ENCODE peak calls at places on chromosomes 13 and 19, in seven cellular contexts. One of them, this sample, is unnamed.

GRCh38 chr13:107450931-107451330 is 764.4 kb downstream of the LIG4 start:
- DNase-seq in adipocyte: peak; percentile 92
- DNase-seq in psoas muscle: peak; percentile 28
- DNase-seq in tibial nerve: no peak
- DNase-seq in GM23248: peak; percentile 98
- DNase-seq in hepatocyte: no peak
- DNase-seq in kidney: peak; percentile 60
- DNase-seq in this sample: peak; percentile 92

GRCh38 chr13:112688560-112689497 is 1.0 kb upstream of the ATP11A start:
- DNase-seq in adipocyte: peak; percentile 23
- DNase-seq in psoas muscle: no peak
- DNase-seq in tibial nerve: no peak
- DNase-seq in GM23248: peak; percentile 46
- DNase-seq in hepatocyte: no peak
- DNase-seq in kidney: peak; percentile 58
- DNase-seq in this sample: no peak

GRCh38 chr19:34282611-34283519 is 28.5 kb downstream of the GARRE1 start:
- DNase-seq in adipocyte: no peak
- DNase-seq in psoas muscle: no peak
- DNase-seq in tibial nerve: no peak
- DNase-seq in GM23248: no peak
- DNase-seq in hepatocyte: no peak
- DNase-seq in kidney: no peak
- DNase-seq in this sample: no peak

GRCh38 chr13:65926750-65927171 is 1303.4 kb downstream of the PCDH9 start:
- DNase-seq in adipocyte: no peak
- DNase-seq in psoas muscle: no peak
- DNase-seq in tibial nerve: no peak
- DNase-seq in GM23248: no peak
- DNase-seq in hepatocyte: peak; percentile 21
- DNase-seq in kidney: peak; percentile 60
- DNase-seq in this sample: no peak

GRCh38 chr19:10981496-10981895 is 20.7 kb downstream of the SMARCA4 start:
- DNase-seq in adipocyte: peak; percentile 7
- DNase-seq in psoas muscle: no peak
- DNase-seq in tibial nerve: no peak
- DNase-seq in GM23248: peak; percentile 25
- DNase-seq in hepatocyte: no peak
- DNase-seq in kidney: no peak
- DNase-seq in this sample: no peak

GRCh38 chr13:71968025-71968424 is 101.0 kb upstream of the DACH1 start:
- DNase-seq in adipocyte: no peak
- DNase-seq in psoas muscle: no peak
- DNase-seq in tibial nerve: no peak
- DNase-seq in GM23248: no peak
- DNase-seq in hepatocyte: no peak
- DNase-seq in kidney: no peak
- DNase-seq in this sample: no peak

GRCh38 chr13:79986890-79987289 is 354.0 kb downstream of the SPRY2 start:
- DNase-seq in adipocyte: peak; percentile 23
- DNase-seq in psoas muscle: no peak
- DNase-seq in tibial nerve: no peak
- DNase-seq in GM23248: no peak
- DNase-seq in hepatocyte: no peak
- DNase-seq in kidney: no peak
- DNase-seq in this sample: no peak

GRCh38 chr13:108609353-108609752 is 20.1 kb upstream of the MYO16 start:
- DNase-seq in adipocyte: peak; percentile 69
- DNase-seq in psoas muscle: no peak
- DNase-seq in tibial nerve: no peak
- DNase-seq in GM23248: peak; percentile 24
- DNase-seq in hepatocyte: peak; percentile 37
- DNase-seq in kidney: no peak
- DNase-seq in this sample: no peak

GRCh38 chr13:100722517-100722916 is 47.9 kb upstream of the TMTC4 start:
- DNase-seq in adipocyte: no peak
- DNase-seq in psoas muscle: no peak
- DNase-seq in tibial nerve: no peak
- DNase-seq in GM23248: no peak
- DNase-seq in hepatocyte: no peak
- DNase-seq in kidney: no peak
- DNase-seq in this sample: no peak

GRCh38 chr13:73828811-73829210 is 305.4 kb downstream of the KLF12 start:
- DNase-seq in adipocyte: no peak
- DNase-seq in psoas muscle: no peak
- DNase-seq in tibial nerve: no peak
- DNase-seq in GM23248: no peak
- DNase-seq in hepatocyte: no peak
- DNase-seq in kidney: no peak
- DNase-seq in this sample: no peak

GRCh38 chr13:26502826-26503225 is 54.7 kb upstream of the WASF3 start:
- DNase-seq in adipocyte: no peak
- DNase-seq in psoas muscle: peak; percentile 44
- DNase-seq in tibial nerve: no peak
- DNase-seq in GM23248: peak; percentile 99
- DNase-seq in hepatocyte: peak; percentile 52
- DNase-seq in kidney: no peak
- DNase-seq in this sample: no peak

GRCh38 chr13:44355643-44356042 is 18.0 kb upstream of the SERP2 start:
- DNase-seq in adipocyte: no peak
- DNase-seq in psoas muscle: no peak
- DNase-seq in tibial nerve: no peak
- DNase-seq in GM23248: no peak
- DNase-seq in hepatocyte: no peak
- DNase-seq in kidney: no peak
- DNase-seq in this sample: no peak

GRCh38 chr19:37370880-37371661 is at the start of gene ZNF527:
- DNase-seq in adipocyte: peak; percentile 99
- DNase-seq in psoas muscle: peak; percentile 98
- DNase-seq in tibial nerve: peak; percentile 91
- DNase-seq in GM23248: peak; percentile 99
- DNase-seq in hepatocyte: peak; percentile 98
- DNase-seq in kidney: peak; percentile 99
- DNase-seq in this sample: peak; percentile 94

GRCh38 chr19:10431943-10432735 is 11.8 kb downstream of the PDE4A start:
- DNase-seq in adipocyte: peak; percentile 79
- DNase-seq in psoas muscle: peak; percentile 78
- DNase-seq in tibial nerve: no peak
- DNase-seq in GM23248: peak; percentile 80
- DNase-seq in hepatocyte: peak; percentile 55
- DNase-seq in kidney: peak; percentile 92
- DNase-seq in this sample: no peak

GRCh38 chr13:51044023-51044665 is 66.9 kb downstream of the C13orf42 start:
- DNase-seq in adipocyte: no peak
- DNase-seq in psoas muscle: no peak
- DNase-seq in tibial nerve: no peak
- DNase-seq in GM23248: no peak
- DNase-seq in hepatocyte: peak; percentile 19
- DNase-seq in kidney: no peak
- DNase-seq in this sample: no peak

GRCh38 chr13:103386341-103386740 is 320.1 kb upstream of the SLC10A2 start:
- DNase-seq in adipocyte: peak; percentile 1
- DNase-seq in psoas muscle: no peak
- DNase-seq in tibial nerve: no peak
- DNase-seq in GM23248: peak; percentile 0
- DNase-seq in hepatocyte: peak; percentile 46
- DNase-seq in kidney: no peak
- DNase-seq in this sample: no peak

GRCh38 chr19:35355851-35356460 is 2.3 kb upstream of the FFAR3 start:
- DNase-seq in adipocyte: no peak
- DNase-seq in psoas muscle: no peak
- DNase-seq in tibial nerve: no peak
- DNase-seq in GM23248: no peak
- DNase-seq in hepatocyte: no peak
- DNase-seq in kidney: no peak
- DNase-seq in this sample: no peak

GRCh38 chr19:44747739-44748425 is 626 bp upstream of the BCL3 start:
- DNase-seq in adipocyte: peak; percentile 79
- DNase-seq in psoas muscle: peak; percentile 80
- DNase-seq in tibial nerve: no peak
- DNase-seq in GM23248: peak; percentile 77
- DNase-seq in hepatocyte: peak; percentile 72
- DNase-seq in kidney: peak; percentile 93
- DNase-seq in this sample: peak; percentile 80

GRCh38 chr19:44746616-44746945 is 1.9 kb upstream of the BCL3 start:
- DNase-seq in adipocyte: no peak
- DNase-seq in psoas muscle: no peak
- DNase-seq in tibial nerve: no peak
- DNase-seq in GM23248: no peak
- DNase-seq in hepatocyte: no peak
- DNase-seq in kidney: peak; percentile 69
- DNase-seq in this sample: no peak

GRCh38 chr19:44745887-44746600 is 2.5 kb upstream of the BCL3 start:
- DNase-seq in adipocyte: no peak
- DNase-seq in psoas muscle: no peak
- DNase-seq in tibial nerve: no peak
- DNase-seq in GM23248: no peak
- DNase-seq in hepatocyte: no peak
- DNase-seq in kidney: no peak
- DNase-seq in this sample: no peak

GRCh38 chr19:44746946-44747738 is 1.4 kb upstream of the BCL3 start:
- DNase-seq in adipocyte: peak; percentile 98
- DNase-seq in psoas muscle: peak; percentile 97
- DNase-seq in tibial nerve: peak; percentile 84
- DNase-seq in GM23248: peak; percentile 98
- DNase-seq in hepatocyte: peak; percentile 97
- DNase-seq in kidney: peak; percentile 98
- DNase-seq in this sample: peak; percentile 97

GRCh38 chr19:44745386-44745831 is 3.1 kb upstream of the BCL3 start:
- DNase-seq in adipocyte: peak; percentile 91
- DNase-seq in psoas muscle: peak; percentile 85
- DNase-seq in tibial nerve: peak; percentile 55
- DNase-seq in GM23248: peak; percentile 87
- DNase-seq in hepatocyte: peak; percentile 81
- DNase-seq in kidney: peak; percentile 94
- DNase-seq in this sample: peak; percentile 87
- H3K4me1 ChIP-seq in adipocyte: peaks cover 61% of the 10 kb centered on the region
- H3K4me1 ChIP-seq in psoas muscle: peaks cover 42% of the 10 kb centered on the region
- H3K4me1 ChIP-seq in tibial nerve: peaks cover 59% of the 10 kb centered on the region
- H3K4me1 ChIP-seq in GM23248: peaks cover 40% of the 10 kb centered on the region
- H3K4me1 ChIP-seq in hepatocyte: peaks cover 49% of the 10 kb centered on the region
- H3K4me1 ChIP-seq in kidney: peaks cover 23% of the 10 kb centered on the region
- H3K4me1 ChIP-seq in this sample: peaks cover 68% of the 10 kb centered on the region

GRCh38 chr19:57665261-57665806 is 3.4 kb upstream of the ZSCAN4 start:
- DNase-seq in adipocyte: no peak
- DNase-seq in psoas muscle: no peak
- DNase-seq in tibial nerve: no peak
- DNase-seq in GM23248: no peak
- DNase-seq in hepatocyte: no peak
- DNase-seq in kidney: no peak
- DNase-seq in this sample: no peak

GRCh38 chr19:57668635-57669034 is at the start of gene ZSCAN4:
- DNase-seq in adipocyte: no peak
- DNase-seq in psoas muscle: no peak
- DNase-seq in tibial nerve: no peak
- DNase-seq in GM23248: no peak
- DNase-seq in hepatocyte: no peak
- DNase-seq in kidney: no peak
- DNase-seq in this sample: no peak

GRCh38 chr19:57667220-57667619 is 1.5 kb upstream of the ZSCAN4 start:
- DNase-seq in adipocyte: no peak
- DNase-seq in psoas muscle: no peak
- DNase-seq in tibial nerve: no peak
- DNase-seq in GM23248: peak; percentile 24
- DNase-seq in hepatocyte: no peak
- DNase-seq in kidney: no peak
- DNase-seq in this sample: no peak

DNA sequence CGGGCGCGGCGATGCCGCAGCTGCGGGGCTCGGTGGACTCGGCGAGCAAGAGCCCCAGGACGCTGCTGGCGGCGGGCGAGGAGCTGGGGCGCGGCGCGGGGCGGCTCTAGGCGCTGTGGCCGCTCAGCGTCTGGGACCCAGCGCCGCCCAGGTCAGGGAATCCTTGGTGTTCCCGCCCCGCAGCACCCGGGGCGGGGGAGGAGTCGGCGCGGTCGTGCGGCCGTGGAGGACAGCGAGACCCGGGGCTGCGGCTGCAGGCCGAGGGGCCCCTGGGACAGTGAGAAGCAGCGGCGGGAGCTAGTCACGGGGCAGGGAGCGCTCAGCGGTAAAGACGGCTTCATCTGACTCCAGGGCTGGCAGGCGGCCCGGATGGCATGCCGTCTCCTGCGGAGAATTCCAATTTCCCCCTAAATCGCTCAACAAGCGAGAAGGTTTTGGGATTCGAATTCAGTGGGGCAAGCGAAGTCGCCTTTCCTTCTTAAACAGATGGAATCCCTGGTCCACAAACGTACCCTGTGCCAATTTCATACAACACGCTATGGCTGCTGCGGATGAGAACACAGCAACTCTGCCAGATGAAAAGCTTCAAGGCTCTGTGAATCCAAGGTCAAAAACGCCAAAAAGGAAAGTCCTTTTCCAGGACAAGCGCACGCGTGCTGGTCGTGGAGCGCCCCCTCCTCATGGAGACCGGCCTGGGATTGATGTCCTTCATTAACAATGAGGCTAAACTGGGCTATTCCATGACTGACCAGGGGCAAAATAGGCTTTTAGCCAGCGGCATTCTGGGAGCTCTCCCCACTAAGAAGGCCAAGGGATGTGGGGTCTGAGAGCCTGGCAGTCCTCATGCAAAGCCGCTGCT is 4.2 kb upstream of the ZSCAN4 start:
- DNase-seq in adipocyte: peak; percentile 76
- DNase-seq in psoas muscle: peak; percentile 59
- DNase-seq in tibial nerve: no peak
- DNase-seq in GM23248: peak; percentile 75
- DNase-seq in hepatocyte: peak; percentile 78
- DNase-seq in kidney: peak; percentile 80
- DNase-seq in this sample: peak; percentile 44
- H3K4me3 ChIP-seq in adipocyte: peak overlapping the region; percentile 83
- H3K4me3 ChIP-seq in psoas muscle: peak overlapping the region; percentile 70
- H3K4me3 ChIP-seq in tibial nerve: peak overlapping the region; percentile 25
- H3K4me3 ChIP-seq in GM23248: peak overlapping the region; percentile 78
- H3K4me3 ChIP-seq in hepatocyte: peak overlapping the region; percentile 52
- H3K4me3 ChIP-seq in kidney: peak overlapping the region; percentile 56
- H3K4me3 ChIP-seq in this sample: peak overlapping the region; percentile 42

DNA sequence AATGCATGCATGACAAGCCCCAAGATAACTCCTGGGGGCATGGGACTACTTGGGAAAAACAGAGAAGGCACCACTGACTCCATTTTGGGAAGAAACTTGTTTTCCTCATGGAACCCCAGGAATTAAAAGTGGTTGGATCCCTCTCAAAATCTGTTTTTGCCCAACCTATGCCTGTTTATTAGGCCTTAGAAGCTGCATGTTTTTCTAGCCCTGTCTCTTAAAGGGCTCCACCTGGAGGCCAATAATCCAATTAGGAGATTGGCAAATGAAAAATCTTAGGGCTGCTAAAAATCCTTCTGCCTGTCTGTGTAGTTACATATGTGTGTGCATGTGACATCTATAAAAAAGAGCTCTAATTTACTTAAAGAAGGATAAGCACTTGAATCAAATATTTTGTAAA is 26.9 kb downstream of the MED4 start:
- DNase-seq in adipocyte: no peak
- DNase-seq in psoas muscle: no peak
- DNase-seq in tibial nerve: no peak
- DNase-seq in GM23248: no peak
- DNase-seq in hepatocyte: no peak
- DNase-seq in kidney: no peak
- DNase-seq in this sample: no peak
- H3K36me3 ChIP-seq in adipocyte: peaks cover 77% of the 10 kb centered on the region
- H3K36me3 ChIP-seq in psoas muscle: peaks cover 69% of the 10 kb centered on the region
- H3K36me3 ChIP-seq in tibial nerve: peaks cover 88% of the 10 kb centered on the region
- H3K36me3 ChIP-seq in GM23248: peaks cover 48% of the 10 kb centered on the region
- H3K36me3 ChIP-seq in hepatocyte: peaks cover 20% of the 10 kb centered on the region
- H3K36me3 ChIP-seq in kidney: peaks cover 24% of the 10 kb centered on the region
- H3K36me3 ChIP-seq in this sample: peaks cover 76% of the 10 kb centered on the region

GRCh38 chr19:1266116-1266817 is 2.9 kb upstream of the CIRBP start:
- DNase-seq in adipocyte: peak; percentile 93
- DNase-seq in psoas muscle: peak; percentile 91
- DNase-seq in tibial nerve: no peak
- DNase-seq in GM23248: peak; percentile 95
- DNase-seq in hepatocyte: peak; percentile 96
- DNase-seq in kidney: peak; percentile 97
- DNase-seq in this sample: peak; percentile 98
- H3K4me1 ChIP-seq in adipocyte: peaks cover 57% of the 10 kb centered on the region
- H3K4me1 ChIP-seq in psoas muscle: peaks cover 49% of the 10 kb centered on the region
- H3K4me1 ChIP-seq in tibial nerve: peaks cover 76% of the 10 kb centered on the region
- H3K4me1 ChIP-seq in GM23248: peaks cover 46% of the 10 kb centered on the region
- H3K4me1 ChIP-seq in hepatocyte: peaks cover 74% of the 10 kb centered on the region
- H3K4me1 ChIP-seq in kidney: peaks cover 35% of the 10 kb centered on the region
- H3K4me1 ChIP-seq in this sample: peaks cover 77% of the 10 kb centered on the region

This sample was measured in SJSA1.